ENCODE peak calls at places on chromosomes 11 and 22, in six cellular contexts. J is NCI-H146, M is HAP-1, P is H4, T is HS-5, I is frontal cortex. F is an unnamed sample.

GRCh38 chr11:75465701-75466531 is 32.9 kb upstream of the KLHL35 start:
- DNase-seq in J (no peak), M (no peak), P (no peak), T (no peak), I (no peak), F (peak; percentile 62)

GRCh38 chr22:17829691-17830040 is 55.4 kb upstream of the BID start:
- DNase-seq in J (no peak), M (no peak), P (no peak), T (peak; percentile 5), I (no peak), F (no peak)

GRCh38 chr11:72225411-72225951 is 914 bp downstream of the INPPL1 start:
- DNase-seq in J (no peak), M (no peak), P (no peak), T (no peak), I (no peak), F (peak; percentile 56)

GRCh38 chr22:35538801-35539321 is 1.8 kb upstream of the RASD2 start:
- DNase-seq in J (no peak), M (peak; percentile 71), P (no peak), T (no peak), I (no peak), F (no peak)

GRCh38 chr22:49042877-49043859 is 784.5 kb downstream of the BRD1 start:
- DNase-seq in J (no peak), M (no peak), P (no peak), T (no peak), I (no peak), F (no peak)

GRCh38 chr22:48968201-48968959 is 859.3 kb downstream of the BRD1 start:
- DNase-seq in J (peak; percentile 71), M (no peak), P (no peak), T (no peak), I (no peak), F (no peak)

GRCh38 chr22:39309881-39310714 is 9.3 kb downstream of the RPL3 start:
- DNase-seq in J (no peak), M (peak; percentile 42), P (no peak), T (no peak), I (no peak), F (no peak)

GRCh38 chr22:24807284-24807950 is 1.4 kb downstream of the SGSM1 start:
- DNase-seq in J (no peak), M (peak; percentile 41), P (no peak), T (no peak), I (no peak), F (no peak)

GRCh38 chr11:110529043-110529442 is 99.3 kb downstream of the FDX1 start:
- DNase-seq in J (no peak), M (peak; percentile 29), P (no peak), T (no peak), I (no peak), F (no peak)

GRCh38 chr11:117171648-117172051 is 6.9 kb upstream of the SIDT2 start:
- DNase-seq in J (no peak), M (no peak), P (no peak), T (no peak), I (no peak), F (peak; percentile 58)

GRCh38 chr11:65224939-65225283 is 36.9 kb upstream of the POLA2 start:
- DNase-seq in J (no peak), M (peak; percentile 37), P (peak; percentile 33), T (peak; percentile 18), I (no peak), F (peak; percentile 23)

GRCh38 chr11:46176421-46176820 is 55.2 kb upstream of the PHF21A start:
- DNase-seq in J (no peak), M (no peak), P (no peak), T (no peak), I (no peak), F (no peak)

GRCh38 chr22:37932821-37933578 is 20.4 kb downstream of the C22orf23 start:
- DNase-seq in J (no peak), M (no peak), P (no peak), T (no peak), I (no peak), F (no peak)